ENCODE peak calls at places on chromosomes 3 and 15, in five cellular contexts. One of them, this sample, is unnamed.

GRCh38 chr3:77868725-77869124 is 828.8 kb downstream of the ROBO2 start:
- DNase-seq in IMR-90: no peak
- DNase-seq in cerebellum: no peak
- DNase-seq in naive B cell: no peak
- DNase-seq in Karpas-422: no peak
- DNase-seq in this sample: no peak

GRCh38 chr3:95289295-95289694 is 1226.4 kb downstream of the NSUN3 start:
- DNase-seq in IMR-90: peak
- DNase-seq in cerebellum: no peak
- DNase-seq in naive B cell: no peak
- DNase-seq in Karpas-422: no peak
- DNase-seq in this sample: no peak

GRCh38 chr3:55482496-55483195 is 4.5 kb downstream of the WNT5A start:
- DNase-seq in IMR-90: peak
- DNase-seq in cerebellum: no peak
- DNase-seq in naive B cell: no peak
- DNase-seq in Karpas-422: no peak
- DNase-seq in this sample: no peak

GRCh38 chr3:128997486-128997885 is 3.6 kb upstream of the CFAP92 start:
- DNase-seq in IMR-90: no peak
- DNase-seq in cerebellum: no peak
- DNase-seq in naive B cell: no peak
- DNase-seq in Karpas-422: no peak
- DNase-seq in this sample: no peak

GRCh38 chr3:121642601-121643314 is 17.9 kb downstream of the HCLS1 start:
- DNase-seq in IMR-90: no peak
- DNase-seq in cerebellum: no peak
- DNase-seq in naive B cell: no peak
- DNase-seq in Karpas-422: no peak
- DNase-seq in this sample: no peak

GRCh38 chr3:181210275-181210674 is 220.7 kb upstream of the DNAJC19 start:
- DNase-seq in IMR-90: peak
- DNase-seq in cerebellum: no peak
- DNase-seq in naive B cell: no peak
- DNase-seq in Karpas-422: peak
- DNase-seq in this sample: no peak

GRCh38 chr3:124839896-124840295 is 47.3 kb downstream of the ITGB5 start:
- DNase-seq in IMR-90: no peak
- DNase-seq in cerebellum: no peak
- DNase-seq in naive B cell: no peak
- DNase-seq in Karpas-422: no peak
- DNase-seq in this sample: no peak

GRCh38 chr3:149670742-149671492 is 13.1 kb upstream of the WWTR1 start:
- DNase-seq in IMR-90: no peak
- DNase-seq in cerebellum: no peak
- DNase-seq in naive B cell: no peak
- DNase-seq in Karpas-422: no peak
- DNase-seq in this sample: no peak

GRCh38 chr15:89783111-89783860 is 7.2 kb downstream of the MESP2 start:
- DNase-seq in IMR-90: peak
- DNase-seq in cerebellum: no peak
- DNase-seq in naive B cell: no peak
- DNase-seq in Karpas-422: no peak
- DNase-seq in this sample: no peak

GRCh38 chr3:116299646-116300081 is 145.6 kb downstream of the LSAMP start:
- DNase-seq in IMR-90: no peak
- DNase-seq in cerebellum: peak
- DNase-seq in naive B cell: no peak
- DNase-seq in Karpas-422: no peak
- DNase-seq in this sample: peak

GRCh38 chr3:95905182-95905581 is 909.2 kb upstream of the EPHA6 start:
- DNase-seq in IMR-90: no peak
- DNase-seq in cerebellum: no peak
- DNase-seq in naive B cell: no peak
- DNase-seq in Karpas-422: no peak
- DNase-seq in this sample: no peak

GRCh38 chr3:21435871-21436270 is 315.1 kb downstream of the ZNF385D start:
- DNase-seq in IMR-90: peak
- DNase-seq in cerebellum: no peak
- DNase-seq in naive B cell: no peak
- DNase-seq in Karpas-422: no peak
- DNase-seq in this sample: no peak

GRCh38 chr15:78178056-78178455 is 28.9 kb downstream of the IDH3A start:
- DNase-seq in IMR-90: no peak
- DNase-seq in cerebellum: no peak
- DNase-seq in naive B cell: no peak
- DNase-seq in Karpas-422: no peak
- DNase-seq in this sample: no peak

GRCh38 chr15:75666823-75667501 is 19.2 kb downstream of the SNX33 start:
- DNase-seq in IMR-90: peak
- DNase-seq in cerebellum: no peak
- DNase-seq in naive B cell: no peak
- DNase-seq in Karpas-422: peak
- DNase-seq in this sample: no peak

GRCh38 chr3:179898024-179898423 is 138.7 kb downstream of the PEX5L start:
- DNase-seq in IMR-90: peak
- DNase-seq in cerebellum: no peak
- DNase-seq in naive B cell: no peak
- DNase-seq in Karpas-422: peak
- DNase-seq in this sample: no peak

GRCh38 chr3:158718490-158719170 is 13.6 kb downstream of the RARRES1 start:
- DNase-seq in IMR-90: peak
- DNase-seq in cerebellum: peak
- DNase-seq in naive B cell: no peak
- DNase-seq in Karpas-422: no peak
- DNase-seq in this sample: no peak

GRCh38 chr3:124083990-124084389 is 92.1 kb upstream of the ROPN1 start:
- DNase-seq in IMR-90: no peak
- DNase-seq in cerebellum: no peak
- DNase-seq in naive B cell: peak
- DNase-seq in Karpas-422: peak
- DNase-seq in this sample: no peak

GRCh38 chr3:38404286-38404685 is 49.4 kb upstream of the ACVR2B start:
- DNase-seq in IMR-90: peak
- DNase-seq in cerebellum: no peak
- DNase-seq in naive B cell: no peak
- DNase-seq in Karpas-422: no peak
- DNase-seq in this sample: no peak

GRCh38 chr3:114442251-114442650 is 148.4 kb downstream of the TIGIT start:
- DNase-seq in IMR-90: peak
- DNase-seq in cerebellum: no peak
- DNase-seq in naive B cell: no peak
- DNase-seq in Karpas-422: no peak
- DNase-seq in this sample: no peak

GRCh38 chr15:100186366-100186765 is 155.4 kb downstream of the ADAMTS17 start:
- DNase-seq in IMR-90: no peak
- DNase-seq in cerebellum: no peak
- DNase-seq in naive B cell: no peak
- DNase-seq in Karpas-422: no peak
- DNase-seq in this sample: no peak

GRCh38 chr3:156530969-156531368 is 23.9 kb downstream of the SSR3 start:
- DNase-seq in IMR-90: no peak
- DNase-seq in cerebellum: no peak
- DNase-seq in naive B cell: no peak
- DNase-seq in Karpas-422: no peak
- DNase-seq in this sample: no peak

GRCh38 chr3:96331341-96331740 is 483.1 kb upstream of the EPHA6 start:
- DNase-seq in IMR-90: no peak
- DNase-seq in cerebellum: no peak
- DNase-seq in naive B cell: no peak
- DNase-seq in Karpas-422: peak
- DNase-seq in this sample: no peak

GRCh38 chr3:149390772-149391212 is 13.3 kb upstream of the TM4SF1 start:
- DNase-seq in IMR-90: peak
- DNase-seq in cerebellum: no peak
- DNase-seq in naive B cell: no peak
- DNase-seq in Karpas-422: no peak
- DNase-seq in this sample: no peak

GRCh38 chr3:136068708-136069107 is 103.2 kb downstream of the PPP2R3A start:
- DNase-seq in IMR-90: peak
- DNase-seq in cerebellum: no peak
- DNase-seq in naive B cell: no peak
- DNase-seq in Karpas-422: no peak
- DNase-seq in this sample: no peak

This sample was measured in GM12878.